ENCODE peak calls at places on chromosomes 4 and X, in four cellular contexts. D is Karpas-422, E is GM03348, F is ovary. G is an unnamed sample.

GRCh38 chrX:132615396-132616131 is 126.7 kb upstream of the MBNL3 start:
- DNase-seq in D (peak), E (peak), F (peak), G (peak)

GRCh38 chr4:15585331-15585730 is 69.8 kb downstream of the FBXL5 start:
- DNase-seq in E (no peak), D (no peak), F (no peak), G (peak)

GRCh38 chr4:23903859-23904438 is 14.1 kb upstream of the PPARGC1A start:
- DNase-seq in D (no peak), E (no peak), F (no peak), G (peak)

GRCh38 chr4:182133033-182133432 is 110.2 kb upstream of the TENM3 start:
- DNase-seq in D (no peak), E (no peak), F (no peak), G (no peak)

GRCh38 chr4:94559351-94559806 is 107.6 kb downstream of the PDLIM5 start:
- DNase-seq in F (no peak), E (peak), D (no peak), G (peak)

GRCh38 chr4:22850630-22851029 is 157.9 kb downstream of the GBA3 start:
- DNase-seq in D (no peak), E (no peak), F (no peak), G (no peak)

GRCh38 chrX:53605004-53605403 is 81.5 kb downstream of the HUWE1 start:
- DNase-seq in E (no peak), D (no peak), F (no peak), G (no peak)

GRCh38 chr4:105145913-105146285 is 777 bp upstream of the TET2 start:
- DNase-seq in F (peak), E (no peak), D (peak), G (no peak)

GRCh38 chrX:6226053-6226645 is 2.5 kb downstream of the NLGN4X start:
- DNase-seq in F (peak), D (no peak), E (no peak), G (no peak)

GRCh38 chr4:100098011-100098545 is 92.2 kb downstream of the DDIT4L start:
- DNase-seq in F (no peak), D (no peak), E (no peak), G (no peak)

GRCh38 chr4:138938371-138938699 is 77.2 kb upstream of the NOCT start:
- DNase-seq in D (peak), F (no peak), E (peak), G (peak)

GRCh38 chr4:108940086-108941033 is 177.5 kb upstream of the ETNPPL start:
- DNase-seq in E (no peak), F (no peak), D (no peak), G (no peak)

GRCh38 chrX:21398424-21398823 is 24.2 kb downstream of the CNKSR2 start:
- DNase-seq in D (no peak), F (no peak), E (no peak), G (no peak)

GRCh38 chrX:70434914-70435586 is 9.6 kb upstream of the DLG3 start:
- DNase-seq in E (peak), F (peak), D (no peak), G (peak)